ENCODE peak calls at places on chromosomes 16 and 17, in five cellular contexts. U, T, W, B and Y are unnamed samples.
A peak's percentile ranks its signal among the peaks of the same experiment; 100 is the strongest.

GRCh38 chr17:62869885-62870580 is 61.9 kb upstream of the MARCHF10 start:
- DNase-seq in U (peak; percentile 88), T (no peak), W (no peak), B (no peak), Y (peak; percentile 32)

GRCh38 chr17:40110457-40110856 is 10.1 kb upstream of the NR1D1 start:
- DNase-seq in U (no peak), T (peak; percentile 41), W (no peak), B (no peak), Y (no peak)

GRCh38 chr17:51739245-51739886 is 419.1 kb downstream of the CA10 start:
- DNase-seq in U (no peak), T (no peak), W (no peak), B (no peak), Y (no peak)

GRCh38 chr16:49857423-49858181 is 1.7 kb upstream of the ZNF423 start:
- DNase-seq in U (peak; percentile 11), T (no peak), W (peak; percentile 61), B (peak; percentile 78), Y (peak; percentile 46)

GRCh38 chr17:40645932-40646331 is 1.7 kb downstream of the SMARCE1 start:
- DNase-seq in U (no peak), T (no peak), W (no peak), B (no peak), Y (no peak)

GRCh38 chr17:69575346-69575761 is 160.9 kb downstream of the MAP2K6 start:
- DNase-seq in U (peak; percentile 87), T (no peak), W (no peak), B (no peak), Y (peak; percentile 86)

GRCh38 chr16:51268237-51268636 is 117.2 kb upstream of the SALL1 start:
- DNase-seq in U (no peak), T (no peak), W (no peak), B (no peak), Y (no peak)

GRCh38 chr17:71709974-71710373 is 410.8 kb upstream of the SOX9 start:
- DNase-seq in U (peak; percentile 26), T (no peak), W (no peak), B (no peak), Y (no peak)

GRCh38 chr16:84989791-84990620 is 21.3 kb downstream of the ZDHHC7 start:
- DNase-seq in U (no peak), T (no peak), W (no peak), B (no peak), Y (no peak)

GRCh38 chr17:38926290-38927070 is 1.1 kb downstream of the LASP1NB start:
- DNase-seq in U (no peak), T (no peak), W (no peak), B (no peak), Y (peak; percentile 51)

GRCh38 chr16:89952049-89952448 is 3.5 kb downstream of the DEF8 start:
- DNase-seq in U (no peak), T (no peak), W (no peak), B (no peak), Y (no peak)

GRCh38 chr16:12639044-12639443 is 164.6 kb downstream of the CPPED1 start:
- DNase-seq in U (peak; percentile 39), T (no peak), W (no peak), B (no peak), Y (no peak)

GRCh38 chr16:89191033-89191900 is 9.1 kb downstream of the SLC22A31 start:
- DNase-seq in U (no peak), T (no peak), W (no peak), B (peak; percentile 49), Y (no peak)

GRCh38 chr17:45688353-45688752 is 95.8 kb upstream of the CRHR1 start:
- DNase-seq in U (no peak), T (no peak), W (no peak), B (no peak), Y (no peak)

GRCh38 chr16:14088155-14088753 is 17.1 kb downstream of the MRTFB start:
- DNase-seq in U (no peak), T (no peak), W (no peak), B (no peak), Y (no peak)

GRCh38 chr17:78865682-78866390 is 25.2 kb upstream of the USP36 start:
- DNase-seq in U (peak; percentile 80), T (peak; percentile 62), W (peak; percentile 83), B (peak; percentile 86), Y (peak; percentile 83)

GRCh38 chr16:85412911-85413520 is 200.1 kb upstream of the GSE1 start:
- DNase-seq in U (no peak), T (no peak), W (peak; percentile 9), B (no peak), Y (no peak)

GRCh38 chr16:19212059-19212458 is 44.0 kb downstream of the SYT17 start:
- DNase-seq in U (no peak), T (no peak), W (no peak), B (no peak), Y (no peak)

GRCh38 chr16:87608400-87608985 is 6.2 kb downstream of the JPH3 start:
- DNase-seq in U (peak; percentile 52), T (no peak), W (peak; percentile 57), B (no peak), Y (peak; percentile 68)

GRCh38 chr17:78617371-78618061 is 40.3 kb upstream of the DNAH17 start:
- DNase-seq in U (no peak), T (no peak), W (no peak), B (no peak), Y (peak; percentile 26)

GRCh38 chr16:85330694-85331188 is 218.5 kb upstream of the CIBAR2 start:
- DNase-seq in U (peak; percentile 86), T (no peak), W (no peak), B (no peak), Y (peak; percentile 92)

GRCh38 chr17:3985800-3986199 is 21.6 kb upstream of the ATP2A3 start:
- DNase-seq in U (no peak), T (no peak), W (no peak), B (no peak), Y (no peak)

GRCh38 chr17:49664706-49665211 is 13.1 kb downstream of the SPOP start:
- DNase-seq in U (no peak), T (no peak), W (no peak), B (no peak), Y (no peak)

GRCh38 chr16:65312795-65313194 is 190.9 kb upstream of the CDH11 start:
- DNase-seq in U (peak; percentile 78), T (no peak), W (no peak), B (no peak), Y (peak; percentile 72)

GRCh38 chr16:27786881-27787625 is 237.1 kb downstream of the KATNIP start:
- DNase-seq in U (no peak), T (no peak), W (no peak), B (no peak), Y (no peak)

GRCh38 chr17:72432143-72432604 is 311.4 kb downstream of the SOX9 start:
- DNase-seq in U (peak; percentile 53), T (no peak), W (no peak), B (no peak), Y (no peak)

GRCh38 chr17:80101946-80102706 is 745 bp downstream of the GAA start:
- DNase-seq in U (peak; percentile 77), T (no peak), W (no peak), B (no peak), Y (peak; percentile 19)

GRCh38 chr17:31444026-31444425 is 52.6 kb downstream of the RAB11FIP4 start:
- DNase-seq in U (peak; percentile 40), T (no peak), W (no peak), B (no peak), Y (peak; percentile 42)

GRCh38 chr16:67431077-67431804 is at the start of gene HSD11B2:
- DNase-seq in U (peak; percentile 45), T (peak; percentile 41), W (peak; percentile 55), B (no peak), Y (no peak)

GRCh38 chr17:32621612-32622312 is 135.0 kb downstream of the CDK5R1 start:
- DNase-seq in U (no peak), T (no peak), W (no peak), B (no peak), Y (no peak)

GRCh38 chr17:44360144-44360533 is 3.5 kb downstream of the FAM171A2 start:
- DNase-seq in U (no peak), T (no peak), W (no peak), B (no peak), Y (no peak)

GRCh38 chr17:2123467-2124251 is 68.8 kb downstream of the HIC1 start:
- DNase-seq in U (peak; percentile 34), T (no peak), W (no peak), B (no peak), Y (peak; percentile 85)

GRCh38 chr16:89392881-89393730 is 97.3 kb downstream of the ANKRD11 start:
- DNase-seq in U (no peak), T (no peak), W (no peak), B (no peak), Y (no peak)

GRCh38 chr17:13293421-13293820 is 275.6 kb upstream of the ELAC2 start:
- DNase-seq in U (no peak), T (no peak), W (no peak), B (no peak), Y (no peak)

GRCh38 chr17:13302983-13303382 is 285.2 kb upstream of the ELAC2 start:
- DNase-seq in U (no peak), T (no peak), W (no peak), B (no peak), Y (no peak)

GRCh38 chr17:13297198-13297597 is 279.4 kb upstream of the ELAC2 start:
- DNase-seq in U (no peak), T (no peak), W (no peak), B (no peak), Y (no peak)
- TF ChIP-seq CTCF in U (no peak), T (no peak), W (no peak), B (no peak), Y (no peak)

DNA sequence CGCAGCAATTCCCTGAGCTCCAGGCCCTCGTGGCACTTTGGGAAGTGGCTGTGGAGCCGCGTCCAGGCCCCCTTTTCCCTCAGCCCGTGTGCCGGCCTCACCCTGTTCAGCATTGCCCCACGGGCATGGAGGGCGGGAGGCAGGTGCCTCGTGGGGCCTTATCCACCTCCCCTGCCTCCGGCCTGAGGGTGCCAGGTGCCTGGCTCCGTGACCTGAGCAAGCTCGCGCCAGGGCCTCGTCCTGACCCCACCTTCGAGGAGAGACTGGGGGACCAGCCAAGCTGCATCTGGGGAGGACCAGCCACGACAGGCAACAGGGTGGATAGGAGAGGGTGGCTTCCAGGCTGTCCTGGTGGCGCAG is 27.0 kb upstream of the AATK start:
- DNase-seq in U (no peak), T (no peak), W (no peak), B (no peak), Y (no peak)
- H3K4me3 ChIP-seq in U (no peak overlapping the region), T (no peak overlapping the region), W (no peak overlapping the region), B (no peak overlapping the region), Y (no peak overlapping the region)

DNA sequence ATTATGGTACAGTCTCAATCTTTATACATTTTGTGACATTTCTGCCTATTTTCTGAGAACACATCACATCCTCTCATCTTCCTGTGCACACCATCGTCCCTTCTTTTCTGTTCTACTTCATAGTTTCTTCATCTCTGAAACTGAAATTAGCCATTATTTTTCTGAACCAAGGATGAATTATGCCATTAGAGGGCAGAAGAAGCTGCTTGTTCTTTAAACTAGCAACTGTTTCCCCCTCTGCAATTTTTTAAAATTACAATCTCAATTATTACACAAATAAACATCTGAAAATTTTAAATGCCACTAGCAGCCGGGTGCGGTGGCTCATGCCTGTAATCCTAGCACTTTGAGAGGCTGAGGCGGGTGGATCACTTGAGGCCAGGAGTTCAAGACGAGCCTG is 41.3 kb downstream of the RBBP6 start:
- DNase-seq in U (peak; percentile 62), T (no peak), W (no peak), B (no peak), Y (peak; percentile 69)
- TF ChIP-seq CTCF in U (peak; percentile 71), T (no peak), W (peak; percentile 53), B (no peak), Y (peak; percentile 58)

DNA sequence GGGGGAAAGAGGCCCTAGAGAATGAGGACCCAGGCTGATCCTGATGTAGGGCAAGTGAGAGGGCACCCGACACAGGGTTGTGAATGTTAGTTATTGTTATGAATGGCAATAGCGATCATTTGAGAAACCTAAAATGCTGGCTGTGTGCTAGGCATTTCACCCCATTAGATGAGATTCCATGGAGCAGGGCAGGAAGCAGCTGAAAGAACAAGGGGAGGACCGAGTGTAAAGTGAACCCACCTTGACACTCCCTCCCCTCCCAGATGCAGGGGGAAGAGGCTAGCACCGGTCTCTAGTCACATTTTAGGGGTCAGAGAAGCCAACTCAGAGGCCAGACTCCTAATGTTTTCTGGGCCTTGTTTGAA is 553 bp upstream of the CORO6 start:
- DNase-seq in U (no peak), T (no peak), W (no peak), B (no peak), Y (no peak)
- H3K4me3 ChIP-seq in U (no peak overlapping the region), T (peak overlapping the region; percentile 67), W (peak overlapping the region; percentile 73), B (peak overlapping the region; percentile 70), Y (peak overlapping the region; percentile 80)